ENCODE peak calls at places on chromosomes 16 and 17, in eight cellular contexts. G, W, E, L, Q, P, S and B are unnamed samples.

GRCh38 chr17:1627987-1628855 is at the start of gene SLC43A2:
- DNase-seq in G (peak), W (no peak), E (peak), L (peak), Q (peak), P (peak), S (peak), B (peak)

GRCh38 chr16:65476556-65476955 is 354.7 kb upstream of the CDH11 start:
- DNase-seq in G (no peak), W (no peak), E (no peak), L (no peak), Q (no peak), P (no peak), S (no peak), B (no peak)

GRCh38 chr16:31875112-31875803 is 1.7 kb downstream of the ZNF267 start:
- DNase-seq in G (no peak), W (no peak), E (no peak), L (no peak), Q (no peak), P (peak), S (peak), B (no peak)

GRCh38 chr16:47431960-47432359 is 28.9 kb downstream of the ITFG1 start:
- DNase-seq in G (no peak), W (no peak), E (no peak), L (no peak), Q (no peak), P (no peak), S (no peak), B (no peak)

GRCh38 chr16:81523387-81524115 is 78.9 kb downstream of the CMIP start:
- DNase-seq in G (no peak), W (no peak), E (peak), L (no peak), Q (no peak), P (peak), S (peak), B (no peak)

GRCh38 chr16:80080287-80080851 is 460.4 kb upstream of the DYNLRB2 start:
- DNase-seq in G (no peak), W (no peak), E (no peak), L (no peak), Q (no peak), P (peak), S (no peak), B (no peak)

GRCh38 chr17:2549392-2550211 is 37.9 kb upstream of the METTL16 start:
- DNase-seq in G (no peak), W (no peak), E (no peak), L (no peak), Q (no peak), P (no peak), S (no peak), B (no peak)

GRCh38 chr16:57564571-57565270 is 22.3 kb downstream of the ADGRG5 start:
- DNase-seq in G (no peak), W (no peak), E (no peak), L (no peak), Q (no peak), P (peak), S (peak), B (no peak)

GRCh38 chr17:41888332-41888965 is 23.2 kb upstream of the KLHL11 start:
- DNase-seq in G (no peak), W (no peak), E (no peak), L (no peak), Q (no peak), P (no peak), S (no peak), B (no peak)

GRCh38 chr17:50817142-50817751 is 18.1 kb upstream of the WFIKKN2 start:
- DNase-seq in G (peak), W (peak), E (peak), L (peak), Q (peak), P (no peak), S (peak), B (no peak)

GRCh38 chr17:74372426-74372825 is 5.1 kb downstream of the GPR142 start:
- DNase-seq in G (no peak), W (no peak), E (no peak), L (no peak), Q (no peak), P (no peak), S (no peak), B (no peak)

GRCh38 chr17:81683208-81683583 is 401 bp downstream of the ARL16 start:
- DNase-seq in G (no peak), W (no peak), E (no peak), L (no peak), Q (no peak), P (no peak), S (no peak), B (no peak)

GRCh38 chr16:81511371-81511770 is 66.8 kb downstream of the CMIP start:
- DNase-seq in G (no peak), W (no peak), E (no peak), L (no peak), Q (no peak), P (peak), S (peak), B (no peak)

GRCh38 chr17:82518826-82519810 is at the start of gene FOXK2:
- DNase-seq in G (peak), W (peak), E (peak), L (peak), Q (peak), P (peak), S (peak), B (peak)

GRCh38 chr17:51850206-51850605 is 308.3 kb downstream of the CA10 start:
- DNase-seq in G (peak), W (no peak), E (no peak), L (no peak), Q (no peak), P (no peak), S (no peak), B (no peak)

GRCh38 chr17:3754458-3755334 is 31.0 kb downstream of the HASPIN start:
- DNase-seq in G (peak), W (peak), E (peak), L (peak), Q (peak), P (no peak), S (no peak), B (peak)

GRCh38 chr17:66341462-66341861 is 39.0 kb downstream of the PRKCA start:
- DNase-seq in G (no peak), W (no peak), E (no peak), L (no peak), Q (no peak), P (no peak), S (no peak), B (no peak)

GRCh38 chr17:1158879-1159278 is 20.9 kb downstream of the ABR start:
- DNase-seq in G (no peak), W (no peak), E (no peak), L (no peak), Q (no peak), P (peak), S (no peak), B (no peak)

GRCh38 chr17:5234645-5235576 is at the start of gene SCIMP:
- DNase-seq in G (no peak), W (no peak), E (no peak), L (no peak), Q (no peak), P (no peak), S (no peak), B (no peak)

GRCh38 chr16:56677474-56677873 is 4.8 kb upstream of the MT1X start:
- DNase-seq in G (no peak), W (no peak), E (no peak), L (no peak), Q (no peak), P (no peak), S (no peak), B (no peak)

GRCh38 chr16:56603589-56603988 is 4.8 kb upstream of the MT2A start:
- DNase-seq in G (peak), W (no peak), E (peak), L (no peak), Q (no peak), P (peak), S (peak), B (peak)

GRCh38 chr17:47663997-47664941 is 14.6 kb downstream of the KPNB1 start:
- DNase-seq in G (peak), W (peak), E (peak), L (peak), Q (peak), P (peak), S (peak), B (peak)